ENCODE peak calls at places on chromosomes 16 and 17, in four cellular contexts. Q is SK-N-SH, X is WTC11, T is H1. D is an unnamed sample.

GRCh38 chr17:50056961-50057330 is 1.0 kb downstream of the ITGA3 start:
- DNase-seq in Q (no peak), X (peak; percentile 41), T (no peak), D (no peak)

GRCh38 chr16:86298166-86299131 is 211.9 kb upstream of the FOXF1 start:
- DNase-seq in Q (no peak), X (no peak), T (no peak), D (no peak)

GRCh38 chr16:79754081-79754872 is 153.7 kb upstream of the MAF start:
- DNase-seq in Q (no peak), X (no peak), T (no peak), D (no peak)

GRCh38 chr17:44919411-44919810 is 4.1 kb upstream of the GFAP start:
- DNase-seq in Q (no peak), X (peak; percentile 1), T (no peak), D (no peak)

GRCh38 chr17:82399030-82399429 is 19.1 kb upstream of the HEXD start:
- DNase-seq in Q (peak; percentile 97), X (no peak), T (no peak), D (no peak)

GRCh38 chr17:1109606-1110523 is 69.9 kb downstream of the ABR start:
- DNase-seq in Q (peak; percentile 53), X (peak; percentile 65), T (no peak), D (no peak)

GRCh38 chr16:80300876-80301275 is 239.9 kb upstream of the DYNLRB2 start:
- DNase-seq in Q (no peak), X (no peak), T (no peak), D (no peak)

GRCh38 chr17:13409455-13409854 is 192.3 kb downstream of the HS3ST3A1 start:
- DNase-seq in Q (no peak), X (no peak), T (no peak), D (no peak)

GRCh38 chr17:910503-911194 is 68.9 kb downstream of the NXN start:
- DNase-seq in Q (no peak), X (no peak), T (no peak), D (no peak)

GRCh38 chr17:44216173-44216572 is 3.3 kb downstream of the UBTF start:
- DNase-seq in Q (no peak), X (no peak), T (no peak), D (no peak)

GRCh38 chr17:81558941-81559806 is 7.0 kb upstream of the FAAP100 start:
- DNase-seq in Q (no peak), X (peak; percentile 63), T (no peak), D (no peak)

GRCh38 chr16:75701361-75701760 is at the start of gene DUXB:
- DNase-seq in Q (no peak), X (no peak), T (no peak), D (no peak)

GRCh38 chr16:75697571-75697970 is 3.7 kb downstream of the DUXB start:
- DNase-seq in Q (no peak), X (no peak), T (no peak), D (no peak)

DNA sequence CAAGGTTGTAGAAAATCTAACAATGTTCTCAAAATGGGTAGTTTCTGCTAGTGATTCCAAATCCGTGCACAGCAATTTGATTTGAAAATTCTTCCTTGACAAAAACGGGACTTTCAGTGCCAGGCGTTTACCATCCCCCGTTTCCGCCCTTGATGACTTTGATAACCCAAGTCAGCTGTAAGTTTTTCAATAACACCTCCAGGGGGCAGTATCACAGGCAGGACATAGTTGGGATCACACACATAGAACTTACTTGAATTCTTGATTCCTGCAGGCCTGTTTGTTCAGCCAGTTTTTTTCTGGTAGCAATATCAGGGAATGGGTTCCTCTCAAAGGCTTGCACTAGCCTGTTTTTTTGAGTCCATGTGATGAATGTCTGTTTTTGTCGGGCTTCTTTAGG is 5.6 kb downstream of the DUXB start:
- DNase-seq in Q (peak; percentile 35), X (no peak), T (no peak), D (peak; percentile 37)
- TF ChIP-seq TEAD4 in Q (no peak), X (no peak), T (no peak), D (no peak)

GRCh38 chr17:41678411-41678906 is 10.2 kb upstream of the EIF1 start:
- DNase-seq in Q (no peak), X (no peak), T (no peak), D (peak; percentile 68)
- TF ChIP-seq TEAD4 in Q (no peak), X (no peak), T (no peak), D (peak; percentile 88)

GRCh38 chr17:29709861-29710849 is 87.4 kb upstream of the CORO6 start:
- DNase-seq in Q (no peak), X (no peak), T (no peak), D (no peak)
- TF ChIP-seq TEAD4 in Q (no peak), X (no peak), T (no peak), D (no peak)

GRCh38 chr16:11744075-11744470 is 1.4 kb upstream of the TXNDC11 start:
- DNase-seq in Q (no peak), X (no peak), T (no peak), D (no peak)
- TF ChIP-seq TEAD4 in Q (no peak), X (no peak), T (no peak), D (no peak)

DNA sequence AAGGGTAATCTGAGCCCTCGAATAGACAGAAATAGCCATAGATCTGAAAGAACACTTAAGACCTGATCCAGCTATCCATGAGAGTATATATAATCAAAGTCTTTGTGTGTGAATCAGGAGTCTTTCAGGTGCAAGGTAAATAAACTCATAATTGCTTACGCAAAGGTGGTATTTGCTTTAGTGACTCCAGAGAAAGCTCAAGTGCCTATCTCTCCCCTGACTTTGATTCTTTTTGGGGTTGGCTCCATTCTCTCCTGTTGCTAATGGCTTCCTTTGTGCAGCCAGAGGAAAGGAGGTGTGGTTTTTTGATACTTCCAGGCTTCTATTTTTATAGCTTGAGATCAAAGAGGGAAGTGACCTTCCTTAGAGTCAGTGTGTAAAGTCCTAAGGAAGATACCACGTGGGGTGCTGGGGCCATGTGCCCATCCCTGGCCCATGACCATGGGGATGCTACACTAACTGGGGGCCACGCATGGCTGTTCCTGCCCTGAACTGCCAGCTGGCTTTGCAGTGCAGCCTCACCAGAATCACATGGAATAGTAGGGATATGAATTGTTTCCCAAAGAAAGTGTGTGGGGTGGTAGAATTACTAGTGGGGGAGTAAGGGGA is 45.8 kb downstream of the TENT4B start:
- DNase-seq in Q (no peak), X (no peak), T (no peak), D (no peak)
- TF ChIP-seq TEAD4 in Q (no peak), X (no peak), T (no peak), D (no peak)

DNA sequence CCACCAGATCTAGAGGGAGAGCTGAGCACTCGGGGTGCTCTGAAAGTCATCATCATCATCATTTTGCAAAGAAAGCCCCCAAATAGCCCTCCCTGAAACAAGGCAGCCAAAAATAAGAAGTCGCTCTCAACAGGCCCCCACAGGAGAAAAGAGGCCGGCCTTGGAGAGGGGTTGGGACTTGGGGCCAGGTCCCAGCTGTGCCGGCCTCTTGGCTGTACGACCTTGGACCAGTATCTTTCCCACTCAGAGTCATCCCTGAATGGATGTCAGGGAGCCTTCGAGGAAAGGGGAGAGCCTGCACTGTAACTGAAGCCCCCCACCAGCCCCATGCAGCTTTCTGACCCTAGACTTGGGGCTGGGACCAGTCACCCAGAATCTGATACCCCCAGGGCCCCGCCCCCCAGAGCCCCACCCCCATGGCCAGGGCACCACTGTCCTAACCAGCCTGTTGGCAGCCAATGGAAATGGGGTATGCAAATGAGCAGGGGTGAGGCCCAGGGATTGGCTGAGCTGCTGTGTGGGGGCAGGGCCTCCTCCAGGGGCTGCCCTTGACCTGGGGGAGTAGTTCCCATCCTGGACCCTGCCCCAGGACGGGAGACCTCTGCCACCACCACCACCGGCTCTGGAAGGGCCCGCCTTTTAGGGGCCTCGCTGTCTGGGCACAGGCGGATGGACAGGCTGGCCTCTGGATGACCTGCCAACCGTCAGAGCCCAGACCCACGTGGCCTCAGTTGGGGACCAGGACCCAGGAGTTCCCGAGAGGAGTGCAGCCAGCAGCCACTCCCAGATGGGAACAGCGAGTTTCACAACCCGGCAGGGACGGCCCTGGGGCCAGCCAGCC is 15.4 kb downstream of the ZFPM1 start:
- DNase-seq in Q (peak; percentile 89), X (peak; percentile 90), T (peak; percentile 67), D (peak; percentile 95)
- TF ChIP-seq TEAD4 in Q (no peak), X (no peak), T (no peak), D (no peak)

GRCh38 chr17:55571095-55571494 is 59.8 kb upstream of the SMIM36 start:
- DNase-seq in Q (no peak), X (no peak), T (no peak), D (no peak)
- TF ChIP-seq TEAD4 in Q (no peak), X (no peak), T (no peak), D (no peak)

DNA sequence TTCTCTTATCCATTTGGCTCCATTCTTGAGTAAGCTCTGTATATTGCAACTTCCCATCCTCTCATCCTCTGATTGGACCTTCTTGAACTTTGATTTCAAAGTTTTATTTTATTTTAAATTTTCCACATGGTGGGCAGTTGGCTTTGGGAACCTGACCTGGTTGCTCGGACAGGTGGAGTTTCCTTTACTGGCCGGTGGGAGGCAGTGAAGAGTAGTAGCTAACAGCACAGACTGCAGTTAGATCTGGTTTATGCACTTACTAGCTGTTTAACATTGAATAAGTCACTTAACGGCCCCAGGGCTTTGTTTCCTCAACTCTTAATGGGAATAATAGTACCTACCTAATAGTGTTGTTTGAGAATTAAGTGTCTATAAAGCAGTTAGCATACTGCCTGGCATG is 92.8 kb downstream of the GPR139 start:
- DNase-seq in Q (peak; percentile 41), X (peak; percentile 41), T (no peak), D (peak; percentile 33)
- TF ChIP-seq TEAD4 in Q (no peak), X (no peak), T (no peak), D (no peak)

GRCh38 chr17:68011199-68011665 is 15.0 kb upstream of the C17orf58 start:
- DNase-seq in Q (peak; percentile 78), X (peak; percentile 82), T (no peak), D (peak; percentile 84)
- TF ChIP-seq TEAD4 in Q (no peak), X (no peak), T (no peak), D (no peak)

GRCh38 chr17:35878361-35878760 is 1.8 kb downstream of the CCL5 start:
- DNase-seq in Q (no peak), X (no peak), T (no peak), D (no peak)
- TF ChIP-seq TEAD4 in Q (no peak), X (no peak), T (no peak), D (no peak)